ENCODE peak calls at places on chromosomes 7 and 10, in seven cellular contexts. H, K, E, U, P, X and L are unnamed samples.
A peak's percentile ranks its signal among the peaks of the same experiment; 100 is the strongest.

GRCh38 chr10:86348321-86349210 is 18.0 kb downstream of the GRID1 start:
- DNase-seq in H (no peak), K (no peak), E (peak; percentile 9), U (peak; percentile 7), P (no peak), X (no peak), L (no peak)

GRCh38 chr7:101555269-101555920 is 73.7 kb downstream of the MYL10 start:
- DNase-seq in H (no peak), K (peak; percentile 51), E (peak; percentile 6), U (no peak), P (no peak), X (no peak), L (no peak)

GRCh38 chr7:157984914-157985163 is 602.8 kb downstream of the PTPRN2 start:
- DNase-seq in H (no peak), K (no peak), E (no peak), U (no peak), P (no peak), X (no peak), L (no peak)

GRCh38 chr10:122348951-122349361 is 25.6 kb upstream of the PLEKHA1 start:
- DNase-seq in H (no peak), K (no peak), E (no peak), U (no peak), P (no peak), X (no peak), L (no peak)

GRCh38 chr7:44811093-44811492 is 14.6 kb downstream of the PPIA start:
- DNase-seq in H (no peak), K (no peak), E (no peak), U (no peak), P (no peak), X (no peak), L (no peak)

GRCh38 chr10:47458466-47459154 is 25.3 kb downstream of the ANXA8 start:
- DNase-seq in H (no peak), K (no peak), E (no peak), U (peak; percentile 78), P (no peak), X (no peak), L (no peak)

GRCh38 chr10:95536894-95537542 is 24.2 kb downstream of the SORBS1 start:
- DNase-seq in H (no peak), K (no peak), E (no peak), U (no peak), P (no peak), X (no peak), L (no peak)

GRCh38 chr10:48501806-48502771 is 102.8 kb downstream of the ARHGAP22 start:
- DNase-seq in H (no peak), K (peak; percentile 43), E (no peak), U (no peak), P (no peak), X (no peak), L (no peak)

GRCh38 chr10:373516-374309 is 238.5 kb downstream of the ZMYND11 start:
- DNase-seq in H (no peak), K (no peak), E (no peak), U (peak; percentile 68), P (no peak), X (no peak), L (no peak)

GRCh38 chr7:151506901-151507382 is 12.8 kb downstream of the RHEB start:
- DNase-seq in H (no peak), K (no peak), E (no peak), U (no peak), P (no peak), X (no peak), L (no peak)

GRCh38 chr10:61125560-61126250 is 181.7 kb upstream of the RHOBTB1 start:
- DNase-seq in H (no peak), K (no peak), E (no peak), U (no peak), P (no peak), X (no peak), L (no peak)

GRCh38 chr7:88357794-88358533 is 51.3 kb upstream of the STEAP4 start:
- DNase-seq in H (no peak), K (no peak), E (no peak), U (peak; percentile 17), P (no peak), X (no peak), L (no peak)

GRCh38 chr10:32338262-32338661 is 8.7 kb downstream of the EPC1 start:
- DNase-seq in H (no peak), K (no peak), E (no peak), U (no peak), P (no peak), X (no peak), L (no peak)

GRCh38 chr7:108009873-108010272 is 6.9 kb upstream of the LAMB1 start:
- DNase-seq in H (no peak), K (no peak), E (no peak), U (no peak), P (no peak), X (no peak), L (no peak)

GRCh38 chr10:24209946-24210491 is 1.1 kb downstream of the KIAA1217 start:
- DNase-seq in H (no peak), K (no peak), E (peak; percentile 20), U (peak; percentile 73), P (no peak), X (no peak), L (no peak)

GRCh38 chr7:92763636-92764423 is 72.5 kb downstream of the CDK6 start:
- DNase-seq in H (peak; percentile 54), K (no peak), E (no peak), U (peak; percentile 57), P (no peak), X (no peak), L (no peak)

GRCh38 chr7:151320263-151320845 is 21.3 kb upstream of the NUB1 start:
- DNase-seq in H (no peak), K (no peak), E (no peak), U (no peak), P (no peak), X (no peak), L (no peak)

GRCh38 chr10:77207182-77208165 is 430.1 kb downstream of the KCNMA1 start:
- DNase-seq in H (no peak), K (no peak), E (no peak), U (no peak), P (no peak), X (no peak), L (no peak)

GRCh38 chr7:141785711-141786552 is 4.1 kb upstream of the TAS2R5 start:
- DNase-seq in H (no peak), K (no peak), E (no peak), U (peak; percentile 70), P (peak; percentile 2), X (no peak), L (no peak)

GRCh38 chr10:66783296-66783695 is 142.5 kb upstream of the LRRTM3 start:
- DNase-seq in H (no peak), K (no peak), E (no peak), U (no peak), P (no peak), X (no peak), L (no peak)

GRCh38 chr10:128043259-128044045 is 82.8 kb downstream of the MKI67 start:
- DNase-seq in H (peak; percentile 40), K (no peak), E (no peak), U (peak; percentile 41), P (no peak), X (no peak), L (no peak)

GRCh38 chr10:34643620-34644019 is 171.5 kb downstream of the PARD3 start:
- DNase-seq in H (no peak), K (no peak), E (no peak), U (no peak), P (no peak), X (no peak), L (no peak)

GRCh38 chr7:101779267-101779666 is 38.2 kb upstream of the CUX1 start:
- DNase-seq in H (no peak), K (no peak), E (no peak), U (no peak), P (no peak), X (no peak), L (no peak)

GRCh38 chr10:34280599-34281374 is 534.3 kb downstream of the PARD3 start:
- DNase-seq in H (no peak), K (no peak), E (peak; percentile 39), U (peak; percentile 96), P (no peak), X (no peak), L (no peak)

GRCh38 chr10:68561804-68562649 is 1.9 kb downstream of the TET1 start:
- DNase-seq in H (peak; percentile 41), K (no peak), E (no peak), U (peak; percentile 36), P (no peak), X (no peak), L (no peak)

GRCh38 chr10:114273910-114274309 is 34.9 kb downstream of the VWA2 start:
- DNase-seq in H (no peak), K (no peak), E (no peak), U (no peak), P (no peak), X (no peak), L (no peak)

GRCh38 chr10:110631934-110632333 is 12.2 kb upstream of the RBM20 start:
- DNase-seq in H (no peak), K (no peak), E (no peak), U (no peak), P (no peak), X (no peak), L (no peak)

GRCh38 chr7:135174941-135175340 is 4.4 kb upstream of the CYREN start:
- DNase-seq in H (no peak), K (no peak), E (no peak), U (no peak), P (no peak), X (no peak), L (no peak)

GRCh38 chr7:100367676-100368613 is 5.3 kb upstream of the PILRA start:
- DNase-seq in H (no peak), K (no peak), E (no peak), U (no peak), P (no peak), X (no peak), L (no peak)

GRCh38 chr7:101302641-101303101 is 18.9 kb downstream of the IFT22 start:
- DNase-seq in H (peak; percentile 74), K (no peak), E (no peak), U (peak; percentile 22), P (no peak), X (no peak), L (no peak)